ENCODE peak calls at places on chromosomes 13 and 19, in seven cellular contexts. C, B, K, S, R, D and I are unnamed samples.

GRCh38 chr19:8333771-8334457 is 9.1 kb downstream of the KANK3 start:
- DNase-seq in C (no peak), D (no peak), S (no peak), R (no peak), B (no peak), K (no peak), I (no peak)

GRCh38 chr13:87311165-87311564 is 360.0 kb upstream of the SLITRK5 start:
- DNase-seq in R (no peak), K (no peak), C (no peak), S (no peak), B (no peak), D (no peak), I (no peak)

GRCh38 chr19:10603084-10603872 is 16.2 kb upstream of the AP1M2 start:
- DNase-seq in K (no peak), S (no peak), D (peak), C (no peak), B (no peak), R (no peak), I (peak)

GRCh38 chr13:49836516-49836915 is 44.0 kb upstream of the KPNA3 start:
- DNase-seq in K (no peak), D (no peak), S (no peak), B (no peak), R (no peak), C (peak), I (peak)

GRCh38 chr13:75368167-75368566 is 113.8 kb downstream of the TBC1D4 start:
- DNase-seq in R (peak), K (peak), D (peak), C (peak), S (peak), B (peak), I (peak)

GRCh38 chr13:31807090-31807541 is 67.8 kb downstream of the RXFP2 start:
- DNase-seq in C (peak), R (no peak), S (no peak), B (no peak), K (peak), D (no peak), I (peak)

GRCh38 chr13:87147076-87147475 is 524.1 kb upstream of the SLITRK5 start:
- DNase-seq in R (no peak), D (no peak), C (peak), K (peak), S (no peak), B (no peak), I (peak)

GRCh38 chr13:20182231-20182846 is 10.4 kb downstream of the GJB2 start:
- DNase-seq in S (peak), D (peak), R (peak), K (peak), C (peak), B (peak), I (peak)

GRCh38 chr13:23609414-23610186 is 39.4 kb downstream of the TNFRSF19 start:
- DNase-seq in R (peak), S (peak), C (peak), K (peak), B (peak), D (peak), I (peak)

GRCh38 chr13:23610187-23610576 is 40.0 kb downstream of the TNFRSF19 start:
- DNase-seq in D (peak), R (no peak), B (no peak), K (peak), S (no peak), C (peak), I (peak)

GRCh38 chr13:23608138-23608537 is 37.9 kb downstream of the TNFRSF19 start:
- DNase-seq in S (no peak), D (no peak), R (no peak), C (no peak), B (no peak), K (no peak), I (no peak)

GRCh38 chr13:23610966-23611486 is 40.8 kb downstream of the TNFRSF19 start:
- DNase-seq in R (peak), K (peak), S (no peak), D (peak), C (peak), B (no peak), I (peak)

GRCh38 chr13:23608704-23609413 is 38.6 kb downstream of the TNFRSF19 start:
- DNase-seq in D (peak), R (no peak), S (no peak), K (peak), B (peak), C (peak), I (peak)
- H3K4me3 ChIP-seq in D (peak), R (peak), S (no peak), K (peak), B (peak), C (no peak), I (peak)

GRCh38 chr19:12133069-12133468 is 7.1 kb downstream of the ZNF20 start:
- DNase-seq in S (no peak), B (no peak), D (peak), K (peak), C (peak), R (no peak), I (peak)
- H3K4me3 ChIP-seq in S (no peak), B (no peak), D (peak), K (no peak), C (no peak), R (no peak), I (no peak)

DNA sequence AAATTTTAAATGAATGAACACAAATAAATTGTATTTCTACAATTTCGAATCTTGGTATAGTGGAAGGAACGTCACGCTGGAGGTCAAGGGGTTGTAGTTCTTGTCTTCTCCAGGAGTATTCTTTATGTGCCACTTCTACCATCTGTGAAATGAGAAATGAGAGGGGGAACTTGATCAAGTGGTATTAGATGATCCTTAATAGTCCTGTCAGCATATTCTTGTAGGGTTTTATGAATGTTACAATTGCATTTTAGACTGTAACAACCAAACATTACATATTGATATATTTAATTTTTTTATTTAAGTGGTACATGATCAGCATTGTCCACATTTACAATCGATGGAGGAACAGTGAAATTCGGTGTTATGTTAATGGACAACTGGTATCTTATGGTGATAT is 113.6 kb downstream of the NBEA start:
- DNase-seq in B (no peak), K (no peak), C (no peak), D (no peak), S (no peak), R (no peak), I (no peak)
- H3K4me3 ChIP-seq in B (no peak), K (no peak), C (no peak), D (no peak), S (no peak), R (no peak), I (no peak)

GRCh38 chr13:48640767-48641166 is 13.0 kb upstream of the CYSLTR2 start:
- DNase-seq in C (no peak), R (no peak), K (no peak), D (no peak), S (no peak), B (no peak), I (no peak)
- H3K4me3 ChIP-seq in C (no peak), R (no peak), K (no peak), D (no peak), S (no peak), B (no peak), I (no peak)

DNA sequence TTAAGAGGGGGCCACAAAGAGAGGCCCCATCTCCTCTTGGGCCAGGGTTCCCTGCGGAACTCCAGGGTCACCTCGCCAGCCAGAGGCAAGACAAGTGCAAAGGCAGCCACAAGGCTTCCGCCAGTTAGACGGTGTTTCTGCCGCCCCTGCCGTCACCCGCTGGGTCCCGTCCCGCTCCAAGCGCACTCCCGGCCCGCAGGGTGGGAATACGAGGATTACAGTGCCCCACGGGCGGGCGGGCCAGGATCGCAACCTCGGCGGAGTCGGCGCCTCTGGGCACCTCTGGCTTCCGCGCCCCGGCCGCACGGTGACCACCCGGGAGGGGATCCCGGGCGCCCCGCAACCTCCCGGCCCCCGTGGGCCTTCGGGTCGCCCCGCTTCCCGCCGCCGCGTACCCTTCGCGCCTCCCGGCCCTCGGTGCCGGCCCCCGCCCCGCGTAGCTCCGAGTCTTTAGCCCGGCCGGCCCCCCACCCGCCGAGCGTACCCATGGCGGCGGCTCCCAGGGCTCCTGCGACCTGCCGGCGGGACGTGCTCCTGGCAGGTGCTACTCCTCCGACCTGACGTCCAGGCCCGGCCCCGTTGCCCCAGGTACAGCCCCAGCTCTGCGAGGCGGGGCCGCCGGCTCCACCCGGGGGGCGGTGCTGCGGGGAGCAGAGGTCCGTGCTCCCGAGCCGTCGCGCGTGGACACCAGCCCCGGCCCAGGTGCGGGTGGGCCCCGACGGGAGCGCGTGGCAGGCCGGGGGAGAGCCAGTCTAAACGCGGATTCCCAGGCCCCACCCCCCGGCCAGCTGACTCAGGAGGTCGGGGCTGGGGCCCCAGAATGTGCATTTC is at the start of gene SLC15A1:
- DNase-seq in C (no peak), K (peak), S (no peak), D (peak), R (no peak), B (no peak), I (no peak)
- H3K4me3 ChIP-seq in C (peak), K (peak), S (no peak), D (peak), R (peak), B (no peak), I (peak)

GRCh38 chr19:58399903-58400637 is 4.6 kb downstream of the RNF225 start:
- DNase-seq in C (no peak), B (no peak), R (no peak), K (peak), D (no peak), S (no peak), I (no peak)
- H3K4me3 ChIP-seq in C (peak), B (no peak), R (peak), K (peak), D (peak), S (peak), I (peak)

GRCh38 chr13:113468461-113469147 is 15.3 kb upstream of the ADPRHL1 start:
- DNase-seq in R (no peak), B (no peak), S (no peak), K (no peak), C (no peak), D (no peak), I (peak)
- H3K4me3 ChIP-seq in R (no peak), B (no peak), S (no peak), K (no peak), C (no peak), D (no peak), I (no peak)

DNA sequence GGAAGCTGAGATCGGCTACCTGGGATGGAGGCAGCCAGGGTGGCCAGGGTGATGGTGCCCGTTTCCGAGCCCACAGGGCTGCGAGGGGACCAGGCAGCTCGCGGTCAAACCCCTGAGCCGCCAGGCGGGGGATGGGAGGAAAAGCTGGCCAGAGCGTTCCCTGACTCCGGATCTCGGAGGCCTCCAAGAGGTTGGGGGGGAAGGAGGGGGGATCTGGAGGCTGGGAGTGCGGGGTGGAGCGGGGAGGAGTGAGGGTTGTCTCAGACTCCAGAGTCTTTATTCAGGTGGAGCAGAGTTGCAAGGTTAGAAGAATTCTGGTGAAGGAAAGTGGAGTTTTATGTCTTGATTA is 1.1 kb downstream of the CACNG7 start:
- DNase-seq in R (no peak), B (no peak), S (no peak), K (no peak), D (no peak), C (no peak), I (no peak)
- H3K4me3 ChIP-seq in R (peak), B (no peak), S (peak), K (no peak), D (no peak), C (no peak), I (no peak)

GRCh38 chr19:590396-590745 is 690 bp downstream of the HCN2 start:
- DNase-seq in B (no peak), S (no peak), C (peak), D (peak), R (no peak), K (peak), I (peak)

GRCh38 chr19:588758-589692 is 656 bp upstream of the HCN2 start:
- DNase-seq in K (peak), D (peak), R (no peak), C (no peak), S (no peak), B (no peak), I (no peak)

GRCh38 chr19:590750-591098 is 1.0 kb downstream of the HCN2 start:
- DNase-seq in D (no peak), C (no peak), K (no peak), R (no peak), S (no peak), B (no peak), I (no peak)

GRCh38 chr19:589693-590395 is at the start of gene HCN2:
- DNase-seq in K (peak), D (peak), C (no peak), S (no peak), R (no peak), B (no peak), I (no peak)

GRCh38 chr19:588093-588742 is 1.5 kb upstream of the HCN2 start:
- DNase-seq in D (peak), B (no peak), K (peak), C (peak), R (peak), S (no peak), I (peak)
- H3K4me3 ChIP-seq in D (no peak), B (no peak), K (no peak), C (no peak), R (no peak), S (no peak), I (peak)

GRCh38 chr19:13503570-13504235 is 2.6 kb downstream of the CACNA1A start:
- DNase-seq in B (no peak), S (no peak), C (no peak), D (no peak), R (no peak), K (no peak), I (no peak)

GRCh38 chr19:13505164-13505695 is 1.0 kb downstream of the CACNA1A start:
- DNase-seq in R (no peak), D (no peak), C (no peak), K (no peak), S (no peak), B (no peak), I (no peak)

GRCh38 chr19:13506550-13506878 is 235 bp upstream of the CACNA1A start:
- DNase-seq in C (no peak), R (no peak), S (peak), B (no peak), D (peak), K (peak), I (no peak)

GRCh38 chr19:13507053-13507611 is 853 bp upstream of the CACNA1A start:
- DNase-seq in R (no peak), C (no peak), S (no peak), B (no peak), D (peak), K (peak), I (no peak)

DNA sequence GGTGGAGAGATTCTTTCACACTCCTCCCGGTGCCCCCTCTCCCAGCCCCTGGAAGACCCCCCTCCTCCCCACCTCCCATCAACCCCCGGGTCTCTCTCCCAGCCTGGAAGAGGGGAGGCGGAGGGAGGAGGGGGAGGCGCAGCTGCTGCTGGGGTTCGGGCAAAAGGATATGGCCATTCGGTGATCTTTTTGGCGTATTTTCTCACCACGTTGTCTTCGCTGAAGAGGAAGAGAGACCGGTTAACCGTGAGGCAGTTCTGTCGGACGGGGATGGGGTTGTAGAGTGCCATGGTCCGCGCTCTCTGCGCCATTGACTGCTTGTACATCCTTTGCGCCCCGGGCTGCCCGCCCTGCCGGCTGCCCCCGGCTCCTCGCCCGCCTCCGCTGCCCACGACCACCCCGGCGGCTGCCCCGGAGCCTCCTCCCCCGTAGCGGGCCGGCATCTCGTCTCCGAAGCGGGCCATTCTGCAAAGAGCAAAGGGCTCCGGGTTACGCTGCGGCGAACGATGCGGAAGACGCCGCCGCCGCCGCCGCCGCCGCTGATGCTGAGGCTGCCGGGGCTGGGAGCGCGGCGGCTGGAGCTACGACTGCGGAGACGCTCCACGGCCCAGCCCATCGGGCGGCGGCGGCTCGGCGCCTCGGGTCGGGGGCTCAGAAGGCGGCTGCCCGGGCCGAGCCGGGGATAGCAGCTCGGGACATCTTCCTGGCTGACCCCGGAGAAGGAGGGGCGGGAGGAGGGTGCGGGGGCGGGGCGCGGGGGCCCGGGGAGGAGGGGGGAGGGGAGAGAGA is at the start of gene CACNA1A:
- DNase-seq in B (no peak), K (peak), D (peak), C (no peak), R (no peak), S (no peak), I (no peak)
- H3K4me3 ChIP-seq in B (no peak), K (peak), D (peak), C (peak), R (peak), S (peak), I (peak)